ENCODE peak calls at places on chromosomes 13 and 19, in nine cellular contexts. N is ovary, L is suprapubic skin, Y is GM12878, V is A549, M is K562, J is stomach, B is tibial nerve, D is transverse colon. F is an unnamed sample.

GRCh38 chr19:41192574-41193419 is at the start of gene CYP2S1:
- DNase-seq in N (no peak), L (no peak), Y (no peak), V (peak; percentile 77), M (peak; percentile 86), J (peak; percentile 72), B (no peak), D (peak; percentile 75), F (no peak)

GRCh38 chr19:12983561-12984142 is 11.6 kb upstream of the NFIX start:
- DNase-seq in N (peak; percentile 92), L (peak; percentile 84), Y (no peak), V (peak; percentile 78), M (peak; percentile 84), J (peak; percentile 86), B (peak; percentile 83), D (peak; percentile 85), F (no peak)

GRCh38 chr19:48619692-48620565 is 623 bp downstream of the SPHK2 start:
- DNase-seq in N (no peak), L (no peak), Y (no peak), V (no peak), M (no peak), J (no peak), B (no peak), D (no peak), F (no peak)

GRCh38 chr19:42096255-42096837 is 20.4 kb downstream of the ZNF574 start:
- DNase-seq in N (no peak), L (no peak), Y (no peak), V (no peak), M (no peak), J (no peak), B (no peak), D (no peak), F (no peak)

GRCh38 chr19:39157275-39157996 is 31.9 kb downstream of the PAK4 start:
- DNase-seq in N (no peak), L (no peak), Y (no peak), V (no peak), M (no peak), J (no peak), B (no peak), D (no peak), F (no peak)

GRCh38 chr13:23384111-23384510 is 49.4 kb downstream of the SACS start:
- DNase-seq in N (no peak), L (no peak), Y (peak; percentile 82), V (peak; percentile 41), M (no peak), J (no peak), B (no peak), D (no peak), F (no peak)

GRCh38 chr19:10763828-10764339 is 46.0 kb downstream of the DNM2 start:
- DNase-seq in N (no peak), L (no peak), Y (no peak), V (no peak), M (no peak), J (no peak), B (no peak), D (no peak), F (no peak)

GRCh38 chr19:459724-460511 is 915 bp downstream of the SHC2 start:
- DNase-seq in N (peak; percentile 84), L (no peak), Y (no peak), V (peak; percentile 46), M (peak; percentile 91), J (peak; percentile 69), B (peak; percentile 31), D (peak; percentile 60), F (no peak)

GRCh38 chr13:42548731-42549554 is 25.0 kb upstream of the TNFSF11 start:
- DNase-seq in N (no peak), L (no peak), Y (peak; percentile 98), V (no peak), M (peak; percentile 7), J (peak; percentile 26), B (no peak), D (peak; percentile 29), F (peak; percentile 75)

GRCh38 chr13:21675095-21676007 is 4.5 kb downstream of the FGF9 start:
- DNase-seq in N (peak; percentile 21), L (no peak), Y (no peak), V (no peak), M (no peak), J (peak; percentile 40), B (no peak), D (peak; percentile 54), F (no peak)

GRCh38 chr13:52615817-52616216 is 26.4 kb upstream of the HNRNPA1L2 start:
- DNase-seq in N (no peak), L (no peak), Y (no peak), V (peak; percentile 23), M (peak; percentile 12), J (no peak), B (no peak), D (no peak), F (no peak)

GRCh38 chr13:52615134-52615801 is 27.0 kb upstream of the HNRNPA1L2 start:
- DNase-seq in N (no peak), L (no peak), Y (no peak), V (no peak), M (no peak), J (no peak), B (no peak), D (no peak), F (no peak)

GRCh38 chr13:52617070-52618060 is 24.9 kb upstream of the HNRNPA1L2 start:
- DNase-seq in N (peak; percentile 86), L (peak; percentile 86), Y (peak; percentile 56), V (peak; percentile 82), M (peak; percentile 83), J (peak; percentile 72), B (peak; percentile 66), D (peak; percentile 87), F (peak; percentile 93)
- TF ChIP-seq POLR2A in N (peak; percentile 32), L (no peak), Y (peak; percentile 86), V (peak; percentile 59), M (peak; percentile 73), J (no peak), B (no peak), D (peak; percentile 63), F (no peak)

GRCh38 chr19:45637890-45638667 is 1.1 kb downstream of the EML2 start:
- DNase-seq in N (no peak), L (no peak), Y (no peak), V (peak; percentile 62), M (no peak), J (peak; percentile 44), B (no peak), D (peak; percentile 63), F (no peak)

GRCh38 chr19:45641274-45642105 is 2.3 kb upstream of the EML2 start:
- DNase-seq in N (peak; percentile 63), L (peak; percentile 93), Y (peak; percentile 95), V (peak; percentile 98), M (peak; percentile 94), J (peak; percentile 95), B (peak; percentile 72), D (peak; percentile 94), F (peak; percentile 95)

GRCh38 chr19:45640849-45641273 is 1.7 kb upstream of the EML2 start:
- DNase-seq in N (peak; percentile 45), L (peak; percentile 80), Y (no peak), V (no peak), M (peak; percentile 66), J (peak; percentile 50), B (no peak), D (peak; percentile 34), F (no peak)

GRCh38 chr19:45636902-45637301 is 2.3 kb downstream of the EML2 start:
- DNase-seq in N (no peak), L (no peak), Y (no peak), V (no peak), M (no peak), J (no peak), B (no peak), D (no peak), F (no peak)

DNA sequence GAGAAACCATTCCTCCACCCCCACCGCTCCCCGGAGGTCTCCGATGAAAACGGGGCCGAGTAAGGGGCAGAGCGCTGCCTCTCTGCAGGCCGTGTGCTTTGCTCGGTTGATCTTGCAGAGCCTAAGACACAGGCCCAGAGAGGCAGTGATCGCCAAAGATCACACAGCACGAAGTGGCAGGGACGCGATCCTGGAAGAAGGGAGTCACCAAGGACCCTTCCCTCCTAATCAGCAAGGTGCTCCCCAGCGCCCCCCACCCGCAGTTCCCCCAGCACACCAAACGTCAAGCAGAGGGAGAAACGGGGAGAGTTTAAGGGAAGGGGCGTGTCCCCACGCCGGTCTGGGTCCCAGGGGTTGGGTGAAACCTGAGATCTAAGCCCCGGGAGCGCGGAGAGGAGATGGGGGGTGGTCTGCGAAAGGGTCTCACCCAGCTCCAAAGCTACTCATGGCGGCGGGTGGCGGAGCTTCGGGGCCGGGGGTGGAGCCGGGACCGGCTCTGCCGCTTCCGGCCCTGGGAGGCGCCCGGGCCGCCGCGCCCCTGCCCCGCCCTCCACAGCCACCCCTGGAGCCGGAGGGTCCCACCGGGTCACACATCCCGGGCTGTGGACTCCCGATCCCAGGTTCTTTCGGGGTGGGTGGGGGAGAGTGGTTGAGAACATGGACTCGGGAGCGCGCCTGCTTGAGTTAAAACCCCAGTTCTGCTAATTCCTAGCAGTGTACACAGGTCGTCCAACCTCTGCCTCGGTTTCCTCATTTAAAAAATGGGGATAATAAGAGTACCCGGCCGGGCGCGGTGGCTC is at the start of gene EML2:
- DNase-seq in N (peak; percentile 50), L (no peak), Y (no peak), V (peak; percentile 49), M (peak; percentile 80), J (peak; percentile 71), B (peak; percentile 7), D (peak; percentile 80), F (no peak)
- TF ChIP-seq CTCF in N (no peak), L (no peak), Y (peak; percentile 34), V (peak; percentile 60), M (peak; percentile 56), J (peak; percentile 5), B (no peak), D (no peak), F (no peak)

GRCh38 chr13:75788494-75788991 is 152.4 kb downstream of the LMO7 start:
- DNase-seq in N (no peak), L (no peak), Y (no peak), V (peak; percentile 48), M (no peak), J (peak; percentile 52), B (no peak), D (peak; percentile 66), F (no peak)
- TF ChIP-seq EP300 in N (no peak), L (no peak), Y (no peak), V (no peak), M (no peak), J (no peak), B (no peak), D (no peak), F (no peak)

GRCh38 chr19:8487137-8487851 is 15.1 kb downstream of the PRAM1 start:
- DNase-seq in N (no peak), L (no peak), Y (no peak), V (no peak), M (no peak), J (no peak), B (peak; percentile 32), D (peak; percentile 34), F (no peak)

GRCh38 chr19:8484331-8484894 is 18.0 kb downstream of the PRAM1 start:
- DNase-seq in N (no peak), L (no peak), Y (no peak), V (no peak), M (no peak), J (peak; percentile 48), B (peak; percentile 63), D (peak; percentile 56), F (no peak)

GRCh38 chr19:8488351-8488750 is 14.1 kb downstream of the PRAM1 start:
- DNase-seq in N (no peak), L (no peak), Y (no peak), V (no peak), M (no peak), J (no peak), B (no peak), D (no peak), F (no peak)

GRCh38 chr19:8486661-8487136 is 15.7 kb downstream of the PRAM1 start:
- DNase-seq in N (no peak), L (no peak), Y (no peak), V (no peak), M (no peak), J (no peak), B (no peak), D (no peak), F (no peak)

GRCh38 chr19:8485561-8486371 is 16.7 kb downstream of the PRAM1 start:
- DNase-seq in N (no peak), L (no peak), Y (no peak), V (no peak), M (no peak), J (no peak), B (no peak), D (no peak), F (no peak)
- TF ChIP-seq POLR2A in N (no peak), L (no peak), Y (no peak), V (no peak), M (no peak), J (no peak), B (no peak), D (no peak), F (no peak)